ENCODE peak calls at places on chromosomes 3 and 15, in ten cellular contexts. One of them, this sample, is unnamed.

GRCh38 chr15:71153823-71154524 is 38.7 kb downstream of the THSD4 start:
- DNase-seq in aorta: no peak
- DNase-seq in HCT116: no peak
- DNase-seq in H7: no peak
- DNase-seq in AG04450: no peak
- DNase-seq in effector memory CD4-positive, alpha-beta T cell: no peak
- DNase-seq in H9: no peak
- DNase-seq in heart right ventricle: no peak
- DNase-seq in CD8-positive, alpha-beta memory T cell: no peak
- DNase-seq in kidney epithelial cell: no peak
- DNase-seq in this sample: no peak

GRCh38 chr3:109081746-109082510 is 36.0 kb downstream of the MORC1 start:
- DNase-seq in aorta: no peak
- DNase-seq in HCT116: peak; percentile 48
- DNase-seq in H7: peak; percentile 38
- DNase-seq in AG04450: peak; percentile 10
- DNase-seq in effector memory CD4-positive, alpha-beta T cell: no peak
- DNase-seq in H9: peak; percentile 72
- DNase-seq in heart right ventricle: peak; percentile 6
- DNase-seq in CD8-positive, alpha-beta memory T cell: no peak
- DNase-seq in kidney epithelial cell: peak; percentile 63
- DNase-seq in this sample: no peak

GRCh38 chr3:126259411-126260391 is 79.3 kb upstream of the ALDH1L1 start:
- DNase-seq in aorta: peak; percentile 76
- DNase-seq in HCT116: no peak
- DNase-seq in H7: peak; percentile 83
- DNase-seq in AG04450: no peak
- DNase-seq in effector memory CD4-positive, alpha-beta T cell: no peak
- DNase-seq in H9: peak; percentile 70
- DNase-seq in heart right ventricle: peak; percentile 51
- DNase-seq in CD8-positive, alpha-beta memory T cell: no peak
- DNase-seq in kidney epithelial cell: no peak
- DNase-seq in this sample: peak; percentile 74

GRCh38 chr15:81322708-81323253 is 1.2 kb downstream of the STARD5 start:
- DNase-seq in aorta: no peak
- DNase-seq in HCT116: no peak
- DNase-seq in H7: no peak
- DNase-seq in AG04450: no peak
- DNase-seq in effector memory CD4-positive, alpha-beta T cell: no peak
- DNase-seq in H9: no peak
- DNase-seq in heart right ventricle: no peak
- DNase-seq in CD8-positive, alpha-beta memory T cell: no peak
- DNase-seq in kidney epithelial cell: no peak
- DNase-seq in this sample: no peak

GRCh38 chr3:54146383-54147239 is 24.3 kb downstream of the CACNA2D3 start:
- DNase-seq in aorta: peak; percentile 64
- DNase-seq in HCT116: peak; percentile 4
- DNase-seq in H7: peak; percentile 86
- DNase-seq in AG04450: no peak
- DNase-seq in effector memory CD4-positive, alpha-beta T cell: no peak
- DNase-seq in H9: peak; percentile 77
- DNase-seq in heart right ventricle: peak; percentile 31
- DNase-seq in CD8-positive, alpha-beta memory T cell: no peak
- DNase-seq in kidney epithelial cell: no peak
- DNase-seq in this sample: peak; percentile 52

GRCh38 chr15:45242289-45242688 is 9.7 kb upstream of the SLC28A2 start:
- DNase-seq in aorta: no peak
- DNase-seq in HCT116: no peak
- DNase-seq in H7: no peak
- DNase-seq in AG04450: no peak
- DNase-seq in effector memory CD4-positive, alpha-beta T cell: no peak
- DNase-seq in H9: no peak
- DNase-seq in heart right ventricle: no peak
- DNase-seq in CD8-positive, alpha-beta memory T cell: no peak
- DNase-seq in kidney epithelial cell: no peak
- DNase-seq in this sample: no peak

GRCh38 chr3:69107841-69108240 is 14.6 kb downstream of the LMOD3 start:
- DNase-seq in aorta: no peak
- DNase-seq in HCT116: no peak
- DNase-seq in H7: no peak
- DNase-seq in AG04450: no peak
- DNase-seq in effector memory CD4-positive, alpha-beta T cell: no peak
- DNase-seq in H9: no peak
- DNase-seq in heart right ventricle: no peak
- DNase-seq in CD8-positive, alpha-beta memory T cell: no peak
- DNase-seq in kidney epithelial cell: no peak
- DNase-seq in this sample: no peak

GRCh38 chr3:30201715-30202114 is 404.7 kb upstream of the TGFBR2 start:
- DNase-seq in aorta: no peak
- DNase-seq in HCT116: no peak
- DNase-seq in H7: no peak
- DNase-seq in AG04450: no peak
- DNase-seq in effector memory CD4-positive, alpha-beta T cell: no peak
- DNase-seq in H9: no peak
- DNase-seq in heart right ventricle: no peak
- DNase-seq in CD8-positive, alpha-beta memory T cell: no peak
- DNase-seq in kidney epithelial cell: no peak
- DNase-seq in this sample: no peak

GRCh38 chr3:159528251-159528895 is 460.3 kb upstream of the IL12A start:
- DNase-seq in aorta: no peak
- DNase-seq in HCT116: no peak
- DNase-seq in H7: no peak
- DNase-seq in AG04450: no peak
- DNase-seq in effector memory CD4-positive, alpha-beta T cell: no peak
- DNase-seq in H9: no peak
- DNase-seq in heart right ventricle: no peak
- DNase-seq in CD8-positive, alpha-beta memory T cell: no peak
- DNase-seq in kidney epithelial cell: no peak
- DNase-seq in this sample: no peak

GRCh38 chr3:191339313-191339917 is 9.1 kb upstream of the UTS2B start:
- DNase-seq in aorta: no peak
- DNase-seq in HCT116: no peak
- DNase-seq in H7: no peak
- DNase-seq in AG04450: no peak
- DNase-seq in effector memory CD4-positive, alpha-beta T cell: no peak
- DNase-seq in H9: no peak
- DNase-seq in heart right ventricle: no peak
- DNase-seq in CD8-positive, alpha-beta memory T cell: no peak
- DNase-seq in kidney epithelial cell: no peak
- DNase-seq in this sample: no peak

GRCh38 chr3:51992017-51992682 is 3.5 kb downstream of the RPL29 start:
- DNase-seq in aorta: no peak
- DNase-seq in HCT116: no peak
- DNase-seq in H7: peak; percentile 41
- DNase-seq in AG04450: no peak
- DNase-seq in effector memory CD4-positive, alpha-beta T cell: no peak
- DNase-seq in H9: no peak
- DNase-seq in heart right ventricle: no peak
- DNase-seq in CD8-positive, alpha-beta memory T cell: no peak
- DNase-seq in kidney epithelial cell: no peak
- DNase-seq in this sample: no peak

GRCh38 chr3:54046677-54047214 is 75.6 kb upstream of the CACNA2D3 start:
- DNase-seq in aorta: no peak
- DNase-seq in HCT116: no peak
- DNase-seq in H7: no peak
- DNase-seq in AG04450: no peak
- DNase-seq in effector memory CD4-positive, alpha-beta T cell: no peak
- DNase-seq in H9: no peak
- DNase-seq in heart right ventricle: no peak
- DNase-seq in CD8-positive, alpha-beta memory T cell: no peak
- DNase-seq in kidney epithelial cell: peak; percentile 96
- DNase-seq in this sample: no peak

GRCh38 chr15:71629147-71629760 is 181.1 kb upstream of the NR2E3 start:
- DNase-seq in aorta: no peak
- DNase-seq in HCT116: no peak
- DNase-seq in H7: no peak
- DNase-seq in AG04450: no peak
- DNase-seq in effector memory CD4-positive, alpha-beta T cell: no peak
- DNase-seq in H9: peak; percentile 45
- DNase-seq in heart right ventricle: no peak
- DNase-seq in CD8-positive, alpha-beta memory T cell: no peak
- DNase-seq in kidney epithelial cell: no peak
- DNase-seq in this sample: no peak

GRCh38 chr3:106717178-106717780 is 660.0 kb upstream of the CCDC54 start:
- DNase-seq in aorta: no peak
- DNase-seq in HCT116: no peak
- DNase-seq in H7: no peak
- DNase-seq in AG04450: no peak
- DNase-seq in effector memory CD4-positive, alpha-beta T cell: no peak
- DNase-seq in H9: no peak
- DNase-seq in heart right ventricle: no peak
- DNase-seq in CD8-positive, alpha-beta memory T cell: no peak
- DNase-seq in kidney epithelial cell: no peak
- DNase-seq in this sample: no peak

GRCh38 chr15:98124576-98124975 is 164.1 kb downstream of the ARRDC4 start:
- DNase-seq in aorta: no peak
- DNase-seq in HCT116: no peak
- DNase-seq in H7: no peak
- DNase-seq in AG04450: no peak
- DNase-seq in effector memory CD4-positive, alpha-beta T cell: no peak
- DNase-seq in H9: no peak
- DNase-seq in heart right ventricle: no peak
- DNase-seq in CD8-positive, alpha-beta memory T cell: no peak
- DNase-seq in kidney epithelial cell: no peak
- DNase-seq in this sample: no peak

DNA sequence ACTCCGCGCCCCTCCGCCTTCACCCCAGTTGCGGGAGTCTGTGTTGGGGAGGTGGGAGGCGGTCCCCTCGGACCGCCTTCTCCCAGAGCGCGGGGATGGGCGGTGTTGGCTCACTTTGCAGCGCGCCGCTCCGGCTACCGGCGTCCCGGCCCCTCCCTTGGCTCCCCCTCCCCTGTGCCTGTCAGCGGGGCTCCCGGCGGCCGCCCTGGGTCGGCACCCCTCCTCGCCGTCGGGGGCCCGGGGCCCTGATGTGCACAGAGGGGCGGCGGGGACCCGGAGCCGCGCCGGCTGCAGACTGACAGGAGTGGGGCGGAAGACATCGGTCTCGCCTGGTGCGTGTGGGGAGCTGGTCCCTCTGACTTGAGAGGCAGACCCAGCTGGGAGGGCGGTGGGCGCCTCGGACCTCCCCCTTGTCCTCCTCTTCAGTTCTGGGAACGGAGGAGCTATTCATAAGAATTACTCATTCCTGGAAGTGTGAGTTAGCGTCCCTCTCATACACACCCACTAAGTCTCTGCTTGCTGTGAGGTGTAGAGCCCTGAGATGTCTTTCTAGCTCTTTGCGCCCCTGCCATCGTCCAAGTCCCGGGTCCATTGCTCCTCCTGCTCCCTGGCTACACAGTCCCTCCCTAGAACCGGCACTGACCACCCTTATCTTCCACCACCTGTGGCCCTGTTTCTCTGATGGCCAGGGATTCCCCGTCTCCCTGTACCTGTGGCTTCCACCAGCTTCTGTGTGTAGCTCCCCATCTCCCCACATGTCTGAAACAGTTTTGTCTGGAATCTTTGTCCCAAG is 42.3 kb upstream of the ROPN1 start:
- DNase-seq in aorta: peak; percentile 61
- DNase-seq in HCT116: no peak
- DNase-seq in H7: peak; percentile 86
- DNase-seq in AG04450: no peak
- DNase-seq in effector memory CD4-positive, alpha-beta T cell: no peak
- DNase-seq in H9: peak; percentile 41
- DNase-seq in heart right ventricle: peak; percentile 10
- DNase-seq in CD8-positive, alpha-beta memory T cell: no peak
- DNase-seq in kidney epithelial cell: no peak
- DNase-seq in this sample: peak; percentile 25
- H3K27me3 ChIP-seq in aorta: no peaks in the 10 kb centered on the region
- H3K27me3 ChIP-seq in HCT116: peaks cover 47% of the 10 kb centered on the region
- H3K27me3 ChIP-seq in H7: peaks cover 34% of the 10 kb centered on the region
- H3K27me3 ChIP-seq in AG04450: peaks cover 39% of the 10 kb centered on the region
- H3K27me3 ChIP-seq in effector memory CD4-positive, alpha-beta T cell: peaks cover 22% of the 10 kb centered on the region
- H3K27me3 ChIP-seq in H9: peaks cover 21% of the 10 kb centered on the region
- H3K27me3 ChIP-seq in heart right ventricle: no peaks in the 10 kb centered on the region
- H3K27me3 ChIP-seq in CD8-positive, alpha-beta memory T cell: peaks cover 44% of the 10 kb centered on the region
- H3K27me3 ChIP-seq in kidney epithelial cell: no peaks in the 10 kb centered on the region
- H3K27me3 ChIP-seq in this sample: no peaks in the 10 kb centered on the region

GRCh38 chr3:44061268-44061667 is 180.4 kb upstream of the TOPAZ1 start:
- DNase-seq in aorta: no peak
- DNase-seq in HCT116: no peak
- DNase-seq in H7: no peak
- DNase-seq in AG04450: no peak
- DNase-seq in effector memory CD4-positive, alpha-beta T cell: no peak
- DNase-seq in H9: no peak
- DNase-seq in heart right ventricle: no peak
- DNase-seq in CD8-positive, alpha-beta memory T cell: no peak
- DNase-seq in kidney epithelial cell: no peak
- DNase-seq in this sample: no peak
- H3K27me3 ChIP-seq in aorta: no peaks in the 10 kb centered on the region
- H3K27me3 ChIP-seq in HCT116: peaks cover 27% of the 10 kb centered on the region
- H3K27me3 ChIP-seq in H7: no peaks in the 10 kb centered on the region
- H3K27me3 ChIP-seq in AG04450: peaks cover 44% of the 10 kb centered on the region
- H3K27me3 ChIP-seq in effector memory CD4-positive, alpha-beta T cell: no peaks in the 10 kb centered on the region
- H3K27me3 ChIP-seq in H9: no peaks in the 10 kb centered on the region
- H3K27me3 ChIP-seq in heart right ventricle: peaks cover 18% of the 10 kb centered on the region
- H3K27me3 ChIP-seq in CD8-positive, alpha-beta memory T cell: no peaks in the 10 kb centered on the region
- H3K27me3 ChIP-seq in kidney epithelial cell: no peaks in the 10 kb centered on the region
- H3K27me3 ChIP-seq in this sample: peaks cover 75% of the 10 kb centered on the region

DNA sequence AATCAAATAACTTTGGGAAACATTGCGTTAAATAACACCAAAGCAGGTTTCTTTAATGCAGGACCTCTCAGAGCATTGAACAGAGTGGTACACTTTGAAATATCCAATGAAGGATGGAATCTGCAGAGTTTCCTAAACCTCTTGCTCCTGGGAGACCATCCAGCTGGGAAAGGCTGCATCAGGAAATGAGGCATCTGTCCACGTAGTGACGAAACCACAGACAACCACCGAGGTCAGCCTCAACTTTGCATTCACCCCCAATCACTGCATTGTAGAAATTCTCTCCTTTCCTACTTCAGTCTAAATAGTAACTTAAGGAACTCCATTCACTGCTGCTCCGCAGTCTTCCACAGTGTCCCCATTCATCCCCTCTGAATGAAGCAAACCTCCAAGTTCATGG is 41.5 kb upstream of the CDV3 start:
- DNase-seq in aorta: no peak
- DNase-seq in HCT116: no peak
- DNase-seq in H7: no peak
- DNase-seq in AG04450: peak; percentile 82
- DNase-seq in effector memory CD4-positive, alpha-beta T cell: no peak
- DNase-seq in H9: no peak
- DNase-seq in heart right ventricle: no peak
- DNase-seq in CD8-positive, alpha-beta memory T cell: no peak
- DNase-seq in kidney epithelial cell: no peak
- DNase-seq in this sample: no peak
- H3K27me3 ChIP-seq in aorta: no peaks in the 10 kb centered on the region
- H3K27me3 ChIP-seq in HCT116: no peaks in the 10 kb centered on the region
- H3K27me3 ChIP-seq in H7: no peaks in the 10 kb centered on the region
- H3K27me3 ChIP-seq in AG04450: no peaks in the 10 kb centered on the region
- H3K27me3 ChIP-seq in effector memory CD4-positive, alpha-beta T cell: no peaks in the 10 kb centered on the region
- H3K27me3 ChIP-seq in H9: no peaks in the 10 kb centered on the region
- H3K27me3 ChIP-seq in heart right ventricle: no peaks in the 10 kb centered on the region
- H3K27me3 ChIP-seq in CD8-positive, alpha-beta memory T cell: no peaks in the 10 kb centered on the region
- H3K27me3 ChIP-seq in kidney epithelial cell: no peaks in the 10 kb centered on the region
- H3K27me3 ChIP-seq in this sample: no peaks in the 10 kb centered on the region

DNA sequence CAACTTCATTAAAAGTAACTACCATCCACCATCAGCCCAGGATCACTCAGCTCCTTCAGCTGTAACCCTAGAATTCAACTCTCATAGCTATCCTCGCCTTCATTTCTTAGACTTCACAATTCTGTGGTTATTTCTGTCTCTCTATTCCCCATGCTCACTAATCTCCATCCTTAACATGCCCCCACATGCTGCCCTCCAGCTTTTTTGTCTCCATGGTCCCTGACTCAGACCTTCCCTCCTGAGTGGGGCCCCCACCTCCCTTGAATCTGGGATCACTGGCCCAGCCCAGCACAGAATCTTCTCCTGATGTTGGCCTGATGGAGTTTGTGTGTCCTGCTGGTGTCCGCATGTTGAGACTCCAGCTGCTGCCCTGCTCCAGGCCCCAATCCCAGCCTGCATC is 41.7 kb downstream of the CHST14 start:
- DNase-seq in aorta: no peak
- DNase-seq in HCT116: no peak
- DNase-seq in H7: no peak
- DNase-seq in AG04450: no peak
- DNase-seq in effector memory CD4-positive, alpha-beta T cell: no peak
- DNase-seq in H9: no peak
- DNase-seq in heart right ventricle: no peak
- DNase-seq in CD8-positive, alpha-beta memory T cell: no peak
- DNase-seq in kidney epithelial cell: no peak
- DNase-seq in this sample: no peak
- H3K27me3 ChIP-seq in aorta: no peaks in the 10 kb centered on the region
- H3K27me3 ChIP-seq in HCT116: no peaks in the 10 kb centered on the region
- H3K27me3 ChIP-seq in H7: peaks cover 30% of the 10 kb centered on the region
- H3K27me3 ChIP-seq in AG04450: peaks cover 20% of the 10 kb centered on the region
- H3K27me3 ChIP-seq in effector memory CD4-positive, alpha-beta T cell: peaks cover 20% of the 10 kb centered on the region
- H3K27me3 ChIP-seq in H9: peaks cover 12% of the 10 kb centered on the region
- H3K27me3 ChIP-seq in heart right ventricle: no peaks in the 10 kb centered on the region
- H3K27me3 ChIP-seq in CD8-positive, alpha-beta memory T cell: peaks cover 24% of the 10 kb centered on the region
- H3K27me3 ChIP-seq in kidney epithelial cell: peaks cover 7% of the 10 kb centered on the region
- H3K27me3 ChIP-seq in this sample: no peaks in the 10 kb centered on the region